ENCODE peak calls at places on chromosomes 16 and 17, in four cellular contexts. F, Z, A and G are unnamed samples.

GRCh38 chr16:67104845-67105244 is 4.9 kb upstream of the PHAF1 start:
- DNase-seq in A (no peak), Z (no peak), F (no peak), G (no peak)

GRCh38 chr17:56284501-56284900 is 131.2 kb downstream of the ANKFN1 start:
- DNase-seq in F (no peak), A (no peak), Z (no peak), G (no peak)

GRCh38 chr16:27378871-27379580 is 22.9 kb upstream of the IL21R start:
- DNase-seq in Z (no peak), A (no peak), F (no peak), G (peak)

GRCh38 chr17:79458356-79458755 is 152.5 kb downstream of the RBFOX3 start:
- DNase-seq in Z (no peak), F (no peak), A (no peak), G (no peak)

GRCh38 chr16:71459510-71459909 is 2.5 kb downstream of the ZNF23 start:
- DNase-seq in F (no peak), A (no peak), Z (no peak), G (no peak)

GRCh38 chr16:46717692-46718091 is 28.2 kb downstream of the ORC6 start:
- DNase-seq in F (no peak), A (no peak), Z (no peak), G (no peak)

GRCh38 chr16:86037999-86038922 is 139.3 kb downstream of the IRF8 start:
- DNase-seq in F (no peak), Z (no peak), A (no peak), G (no peak)

GRCh38 chr16:27883576-27883975 is 179.9 kb downstream of the GSG1L start:
- DNase-seq in Z (no peak), A (no peak), F (no peak), G (no peak)

GRCh38 chr16:11360581-11360980 is 15.3 kb downstream of the RMI2 start:
- DNase-seq in F (no peak), Z (no peak), A (no peak), G (no peak)

GRCh38 chr17:71709974-71710373 is 410.8 kb upstream of the SOX9 start:
- DNase-seq in F (no peak), A (no peak), Z (no peak), G (peak)

GRCh38 chr17:7307686-7308624 is 527 bp downstream of the EIF5A start:
- DNase-seq in Z (no peak), F (no peak), A (peak), G (peak)

GRCh38 chr17:43020789-43021738 is 1.1 kb downstream of the VAT1 start:
- DNase-seq in A (peak), Z (no peak), F (peak), G (peak)

GRCh38 chr16:75312875-75313274 is 61.5 kb upstream of the BCAR1 start:
- DNase-seq in Z (no peak), F (no peak), A (no peak), G (no peak)

GRCh38 chr17:1203111-1203966 is 23.6 kb upstream of the ABR start:
- DNase-seq in A (peak), Z (no peak), F (peak), G (peak)

GRCh38 chr16:50808929-50809538 is 67.1 kb downstream of the CYLD start:
- DNase-seq in F (no peak), Z (no peak), A (no peak), G (no peak)

GRCh38 chr17:44901323-44901965 is 2.2 kb upstream of the EFTUD2 start:
- DNase-seq in F (peak), A (no peak), Z (no peak), G (peak)

GRCh38 chr17:51240275-51240674 is 19.6 kb downstream of the MBTD1 start:
- DNase-seq in A (no peak), Z (no peak), F (no peak), G (no peak)
- TF ChIP-seq FOS in A (no peak), Z (no peak), F (no peak), G (no peak)

GRCh38 chr17:34173221-34173620 is 81.9 kb upstream of the CCL2 start:
- DNase-seq in Z (no peak), F (no peak), A (no peak), G (peak)

GRCh38 chr17:34177642-34178041 is 77.4 kb upstream of the CCL2 start:
- DNase-seq in A (no peak), F (peak), Z (no peak), G (peak)

GRCh38 chr17:34171245-34171818 is 83.8 kb upstream of the CCL2 start:
- DNase-seq in Z (no peak), A (peak), F (peak), G (peak)

GRCh38 chr17:34178047-34178446 is 77.0 kb upstream of the CCL2 start:
- DNase-seq in Z (no peak), F (no peak), A (no peak), G (peak)

DNA sequence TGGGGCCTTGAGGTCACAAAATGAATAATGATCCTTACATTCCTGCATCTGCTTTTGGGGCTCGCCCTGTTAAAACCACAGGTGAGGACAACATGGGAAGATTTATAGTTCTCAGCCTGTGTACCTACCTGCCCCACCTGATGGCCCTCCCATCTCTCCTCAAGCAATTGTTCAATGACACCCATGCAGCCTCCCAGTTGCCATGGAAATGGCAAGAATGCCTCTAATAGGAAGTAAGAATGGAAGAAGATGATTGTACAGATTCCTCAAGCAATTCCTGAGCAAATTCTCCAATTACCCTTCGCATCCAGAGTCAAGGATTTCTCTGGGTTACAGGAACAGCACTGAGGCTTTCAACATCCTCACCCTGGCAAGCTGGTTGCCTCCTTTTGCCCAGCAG is 78.6 kb upstream of the CCL2 start:
- DNase-seq in F (no peak), A (no peak), Z (no peak), G (no peak)
- TF ChIP-seq FOS in F (no peak), A (no peak), Z (no peak), G (no peak)

GRCh38 chr16:89485701-89486246 is 4.6 kb downstream of the ANKRD11 start:
- DNase-seq in Z (no peak), F (no peak), A (no peak), G (no peak)

GRCh38 chr16:89484923-89485679 is 5.3 kb downstream of the ANKRD11 start:
- DNase-seq in F (no peak), A (no peak), Z (peak), G (no peak)

GRCh38 chr16:89482087-89482823 is 8.1 kb downstream of the ANKRD11 start:
- DNase-seq in Z (no peak), A (no peak), F (no peak), G (no peak)

GRCh38 chr16:89482824-89483220 is 7.5 kb downstream of the ANKRD11 start:
- DNase-seq in F (no peak), A (no peak), Z (no peak), G (no peak)

DNA sequence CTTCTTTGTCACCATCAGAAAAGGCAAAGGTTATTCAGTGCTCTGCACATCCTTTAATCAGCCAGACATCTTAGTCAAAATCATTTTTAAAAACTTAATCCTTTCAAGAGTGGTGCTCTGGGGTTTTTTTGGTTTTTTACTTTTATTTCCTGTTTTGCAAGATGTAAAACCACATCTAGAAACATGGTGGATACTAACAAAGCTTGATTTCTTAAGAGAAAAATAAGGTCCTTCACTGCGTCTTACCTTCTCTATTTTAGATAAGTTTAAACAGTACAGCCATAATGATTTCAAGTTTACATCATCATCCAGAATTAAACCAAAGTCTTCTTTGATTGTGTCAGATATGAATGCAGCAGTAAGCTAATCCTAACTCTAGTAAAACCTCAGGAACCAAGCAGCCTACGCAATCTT is 6.3 kb downstream of the ANKRD11 start:
- DNase-seq in A (no peak), F (no peak), Z (no peak), G (no peak)
- TF ChIP-seq FOS in A (no peak), F (no peak), Z (no peak), G (no peak)

GRCh38 chr17:47983492-47984223 is 12.7 kb downstream of the CDK5RAP3 start:
- DNase-seq in A (no peak), F (no peak), Z (no peak), G (peak)

GRCh38 chr17:47980516-47980915 is 9.6 kb downstream of the CDK5RAP3 start:
- DNase-seq in F (no peak), Z (no peak), A (no peak), G (no peak)

GRCh38 chr17:47982091-47982617 is 11.2 kb downstream of the CDK5RAP3 start:
- DNase-seq in A (peak), F (no peak), Z (no peak), G (no peak)

GRCh38 chr17:47982645-47983440 is 11.9 kb downstream of the CDK5RAP3 start:
- DNase-seq in A (no peak), Z (no peak), F (peak), G (no peak)

GRCh38 chr17:47981462-47981861 is 10.5 kb downstream of the CDK5RAP3 start:
- DNase-seq in Z (no peak), A (no peak), F (no peak), G (no peak)
- TF ChIP-seq FOS in Z (no peak), A (no peak), F (no peak), G (no peak)